ENCODE peak calls at places on chromosomes 7 and 10, in nine cellular contexts. Q is NCI-H774; V is CD8-positive, alpha-beta memory T cell; F is esophagus squamous epithelium; W is NCI-H187; A is Daoy; K is stimulated activated CD4-positive, alpha-beta T cell treated with anti-CD3 and anti-CD28 coated beads, Interleukin-12 subunit alpha, Interleukin-12 subunit beta, amount 100 ng/mL, for 4 hours; O is heart left ventricle; E is non-pigmented ciliary epithelial cell. P is an unnamed sample.

GRCh38 chr10:52383088-52383487 is 69.0 kb downstream of the DKK1 start:
- DNase-seq in Q (no peak), V (no peak), F (no peak), W (no peak), A (no peak), K (no peak), O (no peak), E (no peak), P (no peak)

GRCh38 chr10:77774940-77775391 is 137.4 kb upstream of the KCNMA1 start:
- DNase-seq in Q (no peak), V (no peak), F (no peak), W (no peak), A (no peak), K (no peak), O (no peak), E (peak), P (no peak)

GRCh38 chr7:45237788-45238461 is 80.3 kb downstream of the RAMP3 start:
- DNase-seq in Q (no peak), V (no peak), F (no peak), W (no peak), A (no peak), K (no peak), O (no peak), E (no peak), P (no peak)

GRCh38 chr10:6665847-6666246 is 85.8 kb upstream of the PRKCQ start:
- DNase-seq in Q (no peak), V (peak), F (no peak), W (no peak), A (no peak), K (no peak), O (no peak), E (no peak), P (no peak)

GRCh38 chr10:120806081-120806480 is 45.1 kb upstream of the WDR11 start:
- DNase-seq in Q (no peak), V (no peak), F (no peak), W (no peak), A (no peak), K (no peak), O (no peak), E (no peak), P (no peak)

GRCh38 chr10:7027913-7028808 is 382.7 kb downstream of the SFMBT2 start:
- DNase-seq in Q (no peak), V (no peak), F (no peak), W (no peak), A (peak), K (no peak), O (no peak), E (no peak), P (no peak)

GRCh38 chr7:107130487-107131220 is 38.1 kb upstream of the HBP1 start:
- DNase-seq in Q (no peak), V (no peak), F (no peak), W (no peak), A (no peak), K (no peak), O (no peak), E (no peak), P (no peak)

GRCh38 chr10:33223326-33224014 is 111.0 kb downstream of the NRP1 start:
- DNase-seq in Q (no peak), V (no peak), F (no peak), W (no peak), A (no peak), K (no peak), O (no peak), E (no peak), P (no peak)

GRCh38 chr10:59905066-59905734 is 1.2 kb downstream of the CCDC6 start:
- DNase-seq in Q (no peak), V (no peak), F (no peak), W (no peak), A (peak), K (peak), O (peak), E (no peak), P (peak)

GRCh38 chr7:5479133-5479745 is 55.6 kb upstream of the TNRC18 start:
- DNase-seq in Q (no peak), V (no peak), F (no peak), W (no peak), A (no peak), K (no peak), O (no peak), E (peak), P (no peak)

GRCh38 chr10:124621637-124622036 is 122.5 kb downstream of the FAM53B start:
- DNase-seq in Q (no peak), V (no peak), F (no peak), W (no peak), A (no peak), K (no peak), O (no peak), E (no peak), P (no peak)